ENCODE peak calls at places on chromosomes 12 and 14, in seven cellular contexts. Q is AG04450, C is AG04449, A is pancreas, H is AG09309, I is astrocyte of the cerebellum, R is omental fat pad. K is an unnamed sample.
A peak's percentile ranks its signal among the peaks of the same experiment; 100 is the strongest.

GRCh38 chr14:99133563-99134332 is 138.2 kb downstream of the BCL11B start:
- DNase-seq in Q (no peak), C (no peak), A (no peak), H (no peak), I (no peak), R (no peak), K (no peak)

GRCh38 chr14:53306926-53307325 is 153.8 kb upstream of the DDHD1 start:
- DNase-seq in Q (peak; percentile 16), C (no peak), A (no peak), H (no peak), I (no peak), R (no peak), K (no peak)

GRCh38 chr12:106281056-106281782 is 21.3 kb upstream of the TCP11L2 start:
- DNase-seq in Q (no peak), C (no peak), A (no peak), H (no peak), I (no peak), R (no peak), K (no peak)

GRCh38 chr12:56836800-56837663 is 73.9 kb downstream of the HSD17B6 start:
- DNase-seq in Q (peak; percentile 7), C (peak; percentile 34), A (no peak), H (no peak), I (no peak), R (no peak), K (no peak)

GRCh38 chr14:79567306-79567705 is 644.0 kb downstream of the DIO2 start:
- DNase-seq in Q (no peak), C (no peak), A (no peak), H (no peak), I (no peak), R (no peak), K (no peak)

GRCh38 chr12:12954361-12954760 is 2.4 kb upstream of the GPRC5D start:
- DNase-seq in Q (no peak), C (no peak), A (no peak), H (no peak), I (no peak), R (no peak), K (no peak)

GRCh38 chr12:113788020-113788856 is 177.9 kb downstream of the RBM19 start:
- DNase-seq in Q (no peak), C (peak; percentile 2), A (no peak), H (no peak), I (no peak), R (no peak), K (no peak)

GRCh38 chr14:74846968-74847549 is 28.9 kb downstream of the PROX2 start:
- DNase-seq in Q (no peak), C (no peak), A (no peak), H (no peak), I (no peak), R (no peak), K (no peak)

GRCh38 chr12:26499979-26500640 is 304.7 kb downstream of the SSPN start:
- DNase-seq in Q (no peak), C (no peak), A (no peak), H (no peak), I (no peak), R (no peak), K (no peak)

GRCh38 chr14:97177635-97178034 is 380.5 kb downstream of the VRK1 start:
- DNase-seq in Q (no peak), C (no peak), A (no peak), H (no peak), I (no peak), R (no peak), K (no peak)

GRCh38 chr14:105144231-105144665 is 24.3 kb downstream of the JAG2 start:
- DNase-seq in Q (no peak), C (no peak), A (no peak), H (no peak), I (no peak), R (no peak), K (no peak)

GRCh38 chr12:48985475-48985897 is 7.4 kb downstream of the WNT1 start:
- DNase-seq in Q (no peak), C (no peak), A (no peak), H (no peak), I (no peak), R (no peak), K (no peak)

GRCh38 chr12:48985901-48986300 is 7.8 kb downstream of the WNT1 start:
- DNase-seq in Q (no peak), C (no peak), A (no peak), H (no peak), I (no peak), R (no peak), K (no peak)

GRCh38 chr12:48991247-48992050 is 7.7 kb downstream of the DDN start:
- DNase-seq in Q (no peak), C (no peak), A (no peak), H (no peak), I (no peak), R (no peak), K (no peak)

GRCh38 chr12:48986720-48987291 is 8.7 kb downstream of the WNT1 start:
- DNase-seq in Q (no peak), C (no peak), A (no peak), H (no peak), I (no peak), R (no peak), K (no peak)

GRCh38 chr12:48988030-48988649 is 10.0 kb downstream of the WNT1 start:
- DNase-seq in Q (no peak), C (no peak), A (peak; percentile 73), H (no peak), I (no peak), R (peak; percentile 90), K (peak; percentile 80)
- TF ChIP-seq CTCF in Q (peak; percentile 87), C (peak; percentile 85), A (peak; percentile 73), H (peak; percentile 89), I (peak; percentile 83), R (no peak), K (peak; percentile 94)

GRCh38 chr12:52513736-52514135 is 6.5 kb downstream of the KRT5 start:
- DNase-seq in Q (no peak), C (no peak), A (no peak), H (no peak), I (no peak), R (no peak), K (no peak)

GRCh38 chr12:52515927-52516831 is 4.0 kb downstream of the KRT5 start:
- DNase-seq in Q (no peak), C (no peak), A (no peak), H (no peak), I (no peak), R (no peak), K (no peak)

GRCh38 chr12:52517005-52517835 is 3.0 kb downstream of the KRT5 start:
- DNase-seq in Q (no peak), C (no peak), A (no peak), H (no peak), I (no peak), R (no peak), K (no peak)

GRCh38 chr12:52515319-52515646 is 4.9 kb downstream of the KRT5 start:
- DNase-seq in Q (no peak), C (no peak), A (no peak), H (no peak), I (no peak), R (no peak), K (no peak)

DNA sequence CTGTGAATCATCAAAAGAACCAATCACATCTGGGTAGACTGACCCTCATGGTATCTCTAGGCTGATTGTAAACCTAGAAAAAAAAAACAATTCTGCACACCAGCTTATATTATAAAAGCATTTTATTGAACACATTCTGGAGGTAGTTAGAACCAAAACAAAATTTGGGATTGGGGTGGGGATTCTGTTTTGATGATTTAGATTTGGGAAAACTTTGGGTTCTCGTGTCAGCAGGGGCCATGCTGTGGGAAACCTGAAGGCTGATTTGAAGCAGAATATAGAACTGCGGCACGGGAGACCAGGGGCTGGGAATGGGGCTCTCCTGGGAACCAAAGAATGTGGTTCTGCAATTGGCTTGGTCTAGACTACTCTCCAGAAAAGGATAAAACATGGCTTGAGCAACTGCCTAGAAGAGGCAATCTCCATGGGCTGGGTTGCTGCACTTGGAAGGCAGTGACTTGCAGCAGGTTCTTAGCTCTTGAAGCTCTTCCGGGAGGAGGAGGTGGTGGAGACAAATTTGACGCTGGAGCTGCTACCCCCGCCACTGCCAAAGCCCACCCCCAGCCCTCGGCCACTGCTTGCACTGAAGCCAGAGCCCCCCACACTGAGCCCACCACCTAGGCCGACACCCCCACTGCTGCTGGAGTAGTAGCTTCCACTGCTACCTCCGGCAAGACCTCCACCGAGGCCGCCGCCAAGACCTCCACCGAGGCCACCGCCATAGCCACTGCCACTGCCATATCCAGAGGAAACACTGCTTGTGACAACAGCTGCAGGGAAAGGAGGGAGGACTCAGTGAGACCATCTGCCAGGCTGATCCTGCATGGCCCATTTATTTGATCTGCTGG is 5.5 kb downstream of the KRT5 start:
- DNase-seq in Q (no peak), C (no peak), A (no peak), H (no peak), I (no peak), R (no peak), K (no peak)
- TF ChIP-seq CTCF in Q (no peak), C (no peak), A (no peak), H (no peak), I (no peak), R (no peak), K (no peak)

GRCh38 chr12:29429999-29430698 is 49.2 kb upstream of the ERGIC2 start:
- DNase-seq in Q (no peak), C (no peak), A (peak; percentile 37), H (no peak), I (no peak), R (no peak), K (no peak)

GRCh38 chr12:29428630-29429029 is 47.7 kb upstream of the ERGIC2 start:
- DNase-seq in Q (peak; percentile 11), C (peak; percentile 17), A (no peak), H (peak; percentile 52), I (peak; percentile 45), R (no peak), K (peak; percentile 10)

GRCh38 chr12:29426516-29426915 is 45.5 kb upstream of the ERGIC2 start:
- DNase-seq in Q (no peak), C (no peak), A (no peak), H (no peak), I (no peak), R (no peak), K (no peak)

GRCh38 chr12:29425722-29426121 is 44.8 kb upstream of the ERGIC2 start:
- DNase-seq in Q (no peak), C (no peak), A (no peak), H (no peak), I (no peak), R (no peak), K (no peak)

DNA sequence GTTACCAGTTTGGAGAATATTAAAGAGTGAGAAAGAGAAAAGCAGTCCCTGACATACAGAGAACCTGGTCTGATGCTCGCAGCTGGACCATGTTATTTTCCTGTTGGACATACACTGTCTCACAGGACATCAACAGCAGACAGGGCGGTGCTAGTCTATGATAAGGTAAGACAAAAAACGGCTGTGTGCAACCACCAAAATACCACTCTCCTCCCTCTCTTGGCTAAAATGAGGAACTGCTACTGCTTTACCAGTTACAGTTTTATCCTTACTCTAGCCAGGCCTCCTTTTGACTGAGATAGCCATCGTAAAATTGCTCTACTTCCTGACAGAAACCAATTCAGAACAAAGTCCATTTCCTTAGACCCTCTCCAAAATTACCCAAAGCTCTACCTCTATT is 47.0 kb upstream of the ERGIC2 start:
- DNase-seq in Q (no peak), C (no peak), A (no peak), H (no peak), I (no peak), R (no peak), K (peak; percentile 55)
- TF ChIP-seq CTCF in Q (peak; percentile 16), C (no peak), A (no peak), H (peak; percentile 12), I (no peak), R (no peak), K (peak; percentile 34)

GRCh38 chr12:4030938-4031702 is 157.9 kb upstream of the PARP11 start:
- DNase-seq in Q (peak; percentile 96), C (peak; percentile 93), A (peak; percentile 93), H (peak; percentile 95), I (peak; percentile 94), R (peak; percentile 52), K (peak; percentile 93)
- TF ChIP-seq CTCF in Q (no peak), C (no peak), A (no peak), H (no peak), I (no peak), R (no peak), K (no peak)

K was measured in GM13976.